ENCODE peak calls at places on chromosomes 2 and 18, in four cellular contexts. U is fibroblast of lung, P is BJ, N is NCI-H1417. B is an unnamed sample.

GRCh38 chr2:8391584-8391983 is 290.3 kb upstream of the ID2 start:
- DNase-seq in U (no peak), P (no peak), N (no peak), B (no peak)

GRCh38 chr18:38966846-38967245 is 1401.2 kb upstream of the CELF4 start:
- DNase-seq in N (no peak), U (peak; percentile 5), P (no peak), B (no peak)

GRCh38 chr2:162242586-162243304 is 500 bp downstream of the FAP start:
- DNase-seq in U (peak; percentile 81), N (no peak), P (peak; percentile 73), B (peak; percentile 67)

GRCh38 chr2:180559766-180560165 is 420.6 kb upstream of the UBE2E3 start:
- DNase-seq in P (no peak), U (no peak), N (no peak), B (no peak)

GRCh38 chr2:136034629-136035028 is 49.2 kb upstream of the DARS1 start:
- DNase-seq in N (no peak), P (no peak), U (no peak), B (no peak)

GRCh38 chr2:200367155-200367554 is 60.7 kb downstream of the SPATS2L start:
- DNase-seq in P (no peak), U (no peak), N (no peak), B (no peak)

GRCh38 chr18:30763913-30764350 is 278.6 kb downstream of the DSC3 start:
- DNase-seq in U (no peak), P (no peak), N (peak; percentile 46), B (no peak)

GRCh38 chr2:241237949-241238371 is 49.5 kb downstream of the ANO7 start:
- DNase-seq in U (no peak), N (no peak), P (no peak), B (no peak)

GRCh38 chr18:41170346-41170745 is 784.7 kb upstream of the PIK3C3 start:
- DNase-seq in P (no peak), U (peak; percentile 36), N (no peak), B (no peak)

GRCh38 chr2:28895189-28895893 is 874 bp downstream of the WDR43 start:
- DNase-seq in P (no peak), N (no peak), U (peak; percentile 57), B (no peak)